ENCODE peak calls at places on chromosomes 11 and 22, in five cellular contexts. K is hepatocyte, P is neural progenitor cell, W is DND-41, H is kidney. D is an unnamed sample.
A peak's percentile ranks its signal among the peaks of the same experiment; 100 is the strongest.

GRCh38 chr11:36317992-36318391 is 21.9 kb downstream of the PRR5L start:
- DNase-seq in W (no peak), H (no peak), P (no peak), K (no peak), D (no peak)

GRCh38 chr11:119785131-119785530 is 56.1 kb upstream of the NECTIN1 start:
- DNase-seq in K (no peak), H (peak; percentile 25), W (no peak), P (no peak), D (no peak)

GRCh38 chr11:17423533-17424310 is 35.3 kb upstream of the KCNJ11 start:
- DNase-seq in P (no peak), W (peak; percentile 57), H (no peak), K (peak; percentile 80), D (no peak)

GRCh38 chr11:75429902-75430691 is 2.9 kb downstream of the KLHL35 start:
- DNase-seq in K (peak; percentile 84), W (no peak), H (peak; percentile 85), P (peak; percentile 87), D (peak; percentile 84)

GRCh38 chr11:2461253-2462091 is 16.7 kb downstream of the KCNQ1 start:
- DNase-seq in K (no peak), P (no peak), H (peak; percentile 53), W (no peak), D (no peak)

GRCh38 chr22:31250740-31251330 is 38.7 kb downstream of the LIMK2 start:
- DNase-seq in H (no peak), W (no peak), P (no peak), K (peak; percentile 61), D (no peak)

GRCh38 chr11:61028135-61028729 is 56.8 kb downstream of the CD6 start:
- DNase-seq in K (no peak), W (peak; percentile 43), P (no peak), H (no peak), D (peak; percentile 41)

GRCh38 chr11:3616721-3617460 is 24.9 kb downstream of the ART5 start:
- DNase-seq in H (no peak), K (no peak), P (no peak), W (no peak), D (no peak)

GRCh38 chr11:120652705-120653335 is 141.3 kb downstream of the GRIK4 start:
- DNase-seq in W (peak; percentile 19), K (no peak), P (peak; percentile 31), H (no peak), D (peak; percentile 32)

GRCh38 chr22:37601540-37602442 is 6.8 kb upstream of the GGA1 start:
- DNase-seq in H (no peak), K (peak; percentile 77), P (peak; percentile 85), W (no peak), D (peak; percentile 62)

GRCh38 chr11:128705124-128705920 is 11.4 kb downstream of the FLI1 start:
- DNase-seq in W (no peak), H (no peak), P (no peak), K (no peak), D (peak; percentile 33)

GRCh38 chr11:86559311-86559945 is 113.0 kb downstream of the ME3 start:
- DNase-seq in W (no peak), P (no peak), H (no peak), K (peak; percentile 67), D (peak; percentile 31)

DNA sequence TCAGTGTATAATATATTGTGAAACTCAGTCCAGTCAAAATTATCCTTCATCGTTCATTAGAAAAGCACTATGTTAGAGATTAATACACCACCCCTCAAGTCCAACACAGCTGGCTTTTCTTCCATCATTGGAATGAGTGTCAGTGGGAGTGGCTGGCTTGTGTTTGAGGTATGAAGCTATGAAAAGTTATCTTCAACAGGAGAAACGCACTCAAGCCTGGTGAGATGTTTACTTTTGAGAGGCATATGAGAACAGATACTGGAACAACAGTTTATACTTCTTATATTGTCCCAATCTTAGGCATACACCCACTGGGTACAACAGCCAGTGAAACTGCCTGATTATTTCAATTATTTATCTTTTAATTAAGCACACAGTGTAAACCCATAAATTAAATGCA is 34.3 kb downstream of the PLEKHB1 start:
- DNase-seq in K (no peak), P (no peak), W (no peak), H (no peak), D (no peak)
- H3K36me3 ChIP-seq in K (no peaks in the 10 kb centered on the region), P (no peaks in the 10 kb centered on the region), W (peaks cover 27% of the 10 kb centered on the region), H (peaks cover 9% of the 10 kb centered on the region), D (peaks cover 4% of the 10 kb centered on the region)

DNA sequence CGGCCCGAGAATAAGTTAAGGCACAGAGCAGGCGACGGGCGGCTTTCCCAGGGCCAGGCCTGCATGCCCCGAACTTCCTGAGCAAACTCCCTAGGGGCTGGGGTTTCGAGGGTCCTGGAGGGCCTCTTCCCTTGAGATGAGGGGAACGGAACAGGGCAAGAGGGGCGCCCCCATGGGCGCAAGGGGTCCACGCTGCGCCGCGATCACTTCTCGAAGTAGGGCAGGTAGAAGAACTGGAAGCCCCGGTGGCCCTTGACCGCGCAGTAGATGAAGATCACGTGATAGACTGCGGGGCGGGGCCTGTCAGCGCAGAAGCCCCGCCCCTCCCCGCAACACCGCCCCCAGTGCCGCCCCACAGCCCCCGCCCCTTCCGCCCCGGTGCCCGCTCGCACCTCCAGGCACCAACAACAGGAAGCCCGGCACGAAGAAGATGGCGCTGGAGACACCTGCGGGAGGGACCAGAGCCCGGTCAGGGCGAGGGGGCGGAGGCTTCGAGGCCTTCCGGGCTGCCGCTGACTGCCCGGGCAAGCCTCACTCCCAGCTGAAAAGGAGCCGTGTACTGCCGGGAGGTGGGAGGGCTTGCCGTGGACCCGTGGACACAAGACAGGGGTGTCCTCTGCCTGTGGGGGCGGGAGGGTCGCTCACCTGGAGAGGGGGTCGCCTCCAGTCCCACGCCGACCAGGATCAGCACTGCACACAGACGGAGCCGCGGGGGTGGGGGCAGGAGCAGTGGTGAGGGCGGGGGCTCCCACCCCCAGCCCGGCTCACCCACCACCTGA is 4.5 kb downstream of the TMEM134 start:
- DNase-seq in P (peak; percentile 90), H (peak; percentile 97), W (peak; percentile 94), K (peak; percentile 93), D (peak; percentile 85)
- TF ChIP-seq CTCF in P (no peak), H (no peak), W (no peak), K (no peak), D (no peak)

GRCh38 chr11:70424765-70425164 is 26.4 kb downstream of the CTTN start:
- DNase-seq in H (peak; percentile 18), P (no peak), K (no peak), W (no peak), D (no peak)
- H3K36me3 ChIP-seq in H (peaks cover 56% of the 10 kb centered on the region), P (no peaks in the 10 kb centered on the region), K (no peaks in the 10 kb centered on the region), W (no peaks in the 10 kb centered on the region), D (peaks cover 80% of the 10 kb centered on the region)

GRCh38 chr22:41535244-41535643 is 9.0 kb downstream of the POLR3H start:
- DNase-seq in K (peak; percentile 52), P (peak; percentile 55), H (no peak), W (no peak), D (peak; percentile 40)
- TF ChIP-seq CTCF in K (peak; percentile 33), P (peak; percentile 44), H (no peak), W (peak; percentile 29), D (peak; percentile 31)

GRCh38 chr11:116893906-116894305 is 56.5 kb upstream of the APOA1 start:
- DNase-seq in W (no peak), P (no peak), H (no peak), K (no peak), D (no peak)

GRCh38 chr11:116892374-116892773 is 55.0 kb upstream of the APOA1 start:
- DNase-seq in P (no peak), H (no peak), K (no peak), W (no peak), D (no peak)

GRCh38 chr11:116895053-116895757 is 57.8 kb upstream of the APOA1 start:
- DNase-seq in H (no peak), W (no peak), K (no peak), P (peak; percentile 74), D (no peak)

GRCh38 chr11:116891746-116892145 is 54.3 kb upstream of the APOA1 start:
- DNase-seq in W (no peak), H (no peak), K (no peak), P (no peak), D (no peak)

DNA sequence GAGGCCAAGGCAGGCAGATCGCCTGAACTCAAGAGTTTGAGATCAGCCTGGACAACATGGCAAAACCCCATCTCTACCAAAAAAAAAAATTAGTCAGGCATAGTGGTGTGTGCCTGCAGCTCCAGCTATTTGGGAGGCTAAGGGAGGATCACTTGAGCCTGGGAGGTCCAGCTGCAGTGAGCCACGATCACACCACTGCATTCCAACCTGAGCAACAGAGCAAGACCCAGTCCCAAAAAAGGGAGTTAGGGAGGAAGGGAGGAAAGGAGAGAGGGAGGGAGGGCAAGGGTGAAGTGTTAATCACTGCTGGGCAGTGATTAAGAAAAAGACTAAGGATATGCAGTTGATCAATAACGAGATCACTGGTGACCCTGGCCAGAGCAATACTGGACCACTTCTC is 56.0 kb upstream of the APOA1 start:
- DNase-seq in P (no peak), W (no peak), H (no peak), K (no peak), D (no peak)
- H3K36me3 ChIP-seq in P (no peaks in the 10 kb centered on the region), W (peaks cover 32% of the 10 kb centered on the region), H (peaks cover 26% of the 10 kb centered on the region), K (no peaks in the 10 kb centered on the region), D (peaks cover 34% of the 10 kb centered on the region)

DNA sequence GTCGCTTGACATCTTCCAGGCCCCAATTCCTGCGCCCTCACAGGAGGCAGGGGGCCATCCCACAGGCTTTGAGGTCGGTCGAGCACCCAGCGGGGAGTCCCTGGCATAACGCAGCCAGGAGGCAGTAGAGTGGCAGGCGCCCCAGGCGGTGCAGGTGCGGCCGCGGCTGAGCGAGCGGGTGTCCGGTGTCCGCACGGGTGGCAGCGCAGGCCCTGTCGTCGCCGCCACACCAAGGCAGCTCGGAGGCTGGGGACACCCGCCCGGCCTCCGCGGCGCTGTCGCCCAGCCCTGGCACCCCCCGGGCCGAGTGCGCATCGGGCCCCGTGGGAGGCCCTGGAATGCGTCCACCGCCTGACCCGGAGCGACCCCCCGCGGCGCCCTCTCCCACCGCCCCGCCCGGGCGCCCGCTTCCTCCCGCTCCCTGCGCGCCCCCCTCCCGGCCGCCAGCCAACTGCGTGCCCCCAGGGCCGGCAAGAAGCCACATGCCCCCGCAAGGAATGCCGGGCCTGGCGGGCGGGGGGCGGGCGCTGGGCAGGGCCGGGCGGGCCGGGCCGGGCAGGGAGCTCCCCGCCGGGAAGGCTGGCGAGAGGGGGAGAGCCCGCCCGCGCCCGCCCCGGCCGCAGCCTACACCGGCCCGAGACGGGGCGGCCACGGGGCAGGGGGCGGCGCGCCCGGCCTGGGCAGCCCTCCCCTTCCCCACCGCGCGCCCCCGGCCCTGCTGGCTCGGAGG is 33.9 kb downstream of the PRDM11 start:
- DNase-seq in W (no peak), H (peak; percentile 87), P (peak; percentile 81), K (peak; percentile 93), D (peak; percentile 70)
- TF ChIP-seq CTCF in W (no peak), H (peak; percentile 46), P (peak; percentile 33), K (peak; percentile 47), D (peak; percentile 52)

GRCh38 chr22:45548991-45549736 is 46.5 kb downstream of the FBLN1 start:
- DNase-seq in H (peak; percentile 49), P (peak; percentile 14), K (peak; percentile 82), W (no peak), D (peak; percentile 27)
- H3K36me3 ChIP-seq in H (no peaks in the 10 kb centered on the region), P (no peaks in the 10 kb centered on the region), K (no peaks in the 10 kb centered on the region), W (no peaks in the 10 kb centered on the region), D (peaks cover 16% of the 10 kb centered on the region)